ENCODE peak calls at places on chromosomes 3 and 15, in eight cellular contexts. U is transverse colon; E is hepatocyte; R is naive thymus-derived CD4-positive, alpha-beta T cell; W is heart right ventricle; B is bronchial epithelial cell; M is fibroblast of mammary gland; K is GM12865. S is an unnamed sample.

GRCh38 chr15:67892559-67893377 is 52.9 kb upstream of the RNU6-1 start:
- DNase-seq in U (no peak), E (no peak), R (no peak), W (no peak), B (no peak), M (no peak), K (no peak), S (no peak)

GRCh38 chr3:46660543-46661523 is 32.6 kb downstream of the ALS2CL start:
- DNase-seq in U (no peak), E (no peak), R (no peak), W (peak; percentile 65), B (peak; percentile 89), M (no peak), K (no peak), S (no peak)

GRCh38 chr15:48449734-48450133 is 118.5 kb downstream of the DUT start:
- DNase-seq in U (no peak), E (no peak), R (no peak), W (no peak), B (no peak), M (peak; percentile 75), K (no peak), S (no peak)

GRCh38 chr15:56495050-56495449 is 30.1 kb upstream of the MNS1 start:
- DNase-seq in U (peak; percentile 68), E (no peak), R (no peak), W (no peak), B (no peak), M (no peak), K (no peak), S (no peak)

GRCh38 chr3:102156426-102156825 is 278.4 kb upstream of the ZPLD1 start:
- DNase-seq in U (no peak), E (peak; percentile 47), R (no peak), W (no peak), B (peak; percentile 100), M (peak; percentile 92), K (no peak), S (no peak)

GRCh38 chr15:33234019-33234418 is 39.5 kb upstream of the FMN1 start:
- DNase-seq in U (no peak), E (peak; percentile 58), R (no peak), W (no peak), B (peak; percentile 64), M (peak; percentile 60), K (peak; percentile 14), S (no peak)

GRCh38 chr3:81492048-81492447 is 269.4 kb downstream of the GBE1 start:
- DNase-seq in U (no peak), E (no peak), R (no peak), W (no peak), B (no peak), M (peak; percentile 82), K (no peak), S (no peak)

GRCh38 chr3:8817486-8817885 is 48.1 kb upstream of the OXTR start:
- DNase-seq in U (no peak), E (no peak), R (no peak), W (no peak), B (no peak), M (peak; percentile 20), K (no peak), S (no peak)

GRCh38 chr3:172877011-172877410 is 126.5 kb downstream of the ECT2 start:
- DNase-seq in U (no peak), E (no peak), R (no peak), W (no peak), B (no peak), M (no peak), K (no peak), S (no peak)

GRCh38 chr3:3806092-3806491 is 6.9 kb downstream of the LRRN1 start:
- DNase-seq in U (no peak), E (no peak), R (no peak), W (no peak), B (no peak), M (no peak), K (no peak), S (no peak)

GRCh38 chr3:46666471-46666845 is 27.0 kb downstream of the ALS2CL start:
- DNase-seq in U (peak; percentile 8), E (no peak), R (no peak), W (peak; percentile 59), B (no peak), M (no peak), K (no peak), S (peak; percentile 43)

GRCh38 chr15:39083213-39083612 is 497.7 kb upstream of the THBS1 start:
- DNase-seq in U (no peak), E (no peak), R (no peak), W (no peak), B (peak; percentile 42), M (peak; percentile 60), K (no peak), S (no peak)

GRCh38 chr15:64356443-64357040 is 569 bp upstream of the CSNK1G1 start:
- DNase-seq in U (no peak), E (peak; percentile 84), R (no peak), W (no peak), B (no peak), M (peak; percentile 91), K (no peak), S (no peak)

GRCh38 chr3:73674280-73674679 is 49.5 kb upstream of the PDZRN3 start:
- DNase-seq in U (no peak), E (peak; percentile 16), R (no peak), W (no peak), B (peak; percentile 22), M (peak; percentile 79), K (no peak), S (no peak)

GRCh38 chr3:150038830-150039229 is 68.1 kb upstream of the PFN2 start:
- DNase-seq in U (no peak), E (no peak), R (no peak), W (no peak), B (no peak), M (no peak), K (no peak), S (no peak)

GRCh38 chr3:88141458-88142083 is 8.2 kb upstream of the C3orf38 start:
- DNase-seq in U (no peak), E (no peak), R (no peak), W (no peak), B (peak; percentile 80), M (peak; percentile 76), K (no peak), S (no peak)

GRCh38 chr3:59108091-59108815 is 58.4 kb upstream of the CFAP20DC start:
- DNase-seq in U (no peak), E (no peak), R (no peak), W (no peak), B (peak; percentile 80), M (peak; percentile 23), K (no peak), S (no peak)

GRCh38 chr15:45660231-45660979 is 25.6 kb downstream of the SQOR start:
- DNase-seq in U (peak; percentile 48), E (no peak), R (no peak), W (no peak), B (peak; percentile 43), M (peak; percentile 57), K (no peak), S (no peak)

GRCh38 chr15:35260961-35261360 is 175.9 kb upstream of the NANOGP8 start:
- DNase-seq in U (no peak), E (no peak), R (no peak), W (no peak), B (no peak), M (no peak), K (no peak), S (no peak)

GRCh38 chr3:120561251-120562045 is 34.7 kb upstream of the NDUFB4 start:
- DNase-seq in U (peak; percentile 77), E (peak; percentile 86), R (peak; percentile 47), W (peak; percentile 66), B (peak; percentile 54), M (peak; percentile 75), K (peak; percentile 75), S (peak; percentile 85)

GRCh38 chr3:14467723-14468620 is 65.6 kb downstream of the SLC6A6 start:
- DNase-seq in U (peak; percentile 35), E (peak; percentile 63), R (peak; percentile 18), W (peak; percentile 40), B (no peak), M (peak; percentile 47), K (peak; percentile 36), S (no peak)

GRCh38 chr3:27658741-27659140 is 63.4 kb downstream of the EOMES start:
- DNase-seq in U (no peak), E (no peak), R (no peak), W (no peak), B (no peak), M (peak; percentile 30), K (no peak), S (no peak)

GRCh38 chr15:75655911-75656310 is 8.2 kb downstream of the SNX33 start:
- DNase-seq in U (no peak), E (no peak), R (no peak), W (no peak), B (no peak), M (no peak), K (no peak), S (no peak)

GRCh38 chr15:76342382-76343201 is 6.0 kb downstream of the ISL2 start:
- DNase-seq in U (peak; percentile 65), E (peak; percentile 44), R (no peak), W (no peak), B (no peak), M (no peak), K (no peak), S (peak; percentile 74)

GRCh38 chr3:125349055-125349454 is 26.1 kb downstream of the ZNF148 start:
- DNase-seq in U (no peak), E (no peak), R (no peak), W (no peak), B (no peak), M (no peak), K (no peak), S (no peak)

GRCh38 chr3:194488007-194488742 is 1.4 kb upstream of the ATP13A3 start:
- DNase-seq in U (no peak), E (no peak), R (peak; percentile 8), W (no peak), B (peak; percentile 87), M (no peak), K (peak; percentile 28), S (no peak)
- H3K4me3 ChIP-seq in U (no peak overlapping the region), E (no peak overlapping the region), R (peak overlapping the region; percentile 83), W (peak overlapping the region; percentile 80), B (no peak overlapping the region), M (no peak overlapping the region), K (peak overlapping the region; percentile 66), S (peak overlapping the region; percentile 72)

GRCh38 chr3:10833855-10834414 is 17.9 kb downstream of the SLC6A11 start:
- DNase-seq in U (no peak), E (no peak), R (no peak), W (no peak), B (no peak), M (no peak), K (peak; percentile 18), S (no peak)
- H3K4me3 ChIP-seq in U (no peak overlapping the region), E (no peak overlapping the region), R (no peak overlapping the region), W (no peak overlapping the region), B (no peak overlapping the region), M (no peak overlapping the region), K (no peak overlapping the region), S (no peak overlapping the region)

DNA sequence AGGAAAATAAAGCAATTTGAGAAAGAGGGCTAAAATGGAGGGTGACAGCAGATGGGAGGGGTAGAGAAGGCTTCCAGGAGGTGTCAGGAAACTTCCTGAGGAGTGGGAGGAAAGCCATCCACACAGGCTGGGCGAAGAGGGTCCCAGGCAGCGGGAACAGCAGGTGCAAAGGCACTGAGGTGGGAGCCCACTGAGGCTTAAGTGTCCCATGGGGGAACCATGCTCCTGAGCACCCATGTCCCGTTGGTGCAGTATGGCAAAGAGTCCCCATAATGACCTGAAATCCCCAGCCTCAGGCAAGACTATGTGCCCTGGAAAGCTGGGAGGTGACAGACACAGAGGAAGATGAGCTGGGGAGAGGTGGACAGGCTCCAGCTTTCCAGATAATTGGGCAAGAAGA is 30.0 kb downstream of the CFAP100 start:
- DNase-seq in U (no peak), E (no peak), R (no peak), W (no peak), B (no peak), M (no peak), K (no peak), S (no peak)
- H3K4me3 ChIP-seq in U (no peak overlapping the region), E (no peak overlapping the region), R (no peak overlapping the region), W (no peak overlapping the region), B (no peak overlapping the region), M (no peak overlapping the region), K (no peak overlapping the region), S (no peak overlapping the region)

GRCh38 chr15:90523373-90523772 is 6.3 kb upstream of the CRTC3 start:
- DNase-seq in U (no peak), E (no peak), R (no peak), W (no peak), B (no peak), M (no peak), K (no peak), S (no peak)
- H3K4me3 ChIP-seq in U (no peak overlapping the region), E (no peak overlapping the region), R (no peak overlapping the region), W (no peak overlapping the region), B (no peak overlapping the region), M (no peak overlapping the region), K (no peak overlapping the region), S (no peak overlapping the region)

S was measured in spleen.